ENCODE peak calls at places on chromosomes 1 and 21, in six cellular contexts. Z is astrocyte of the spinal cord, L is astrocyte, T is AG04449, P is AG09319, W is fibroblast of lung. Q is an unnamed sample.

GRCh38 chr1:229035054-229035747 is 235.7 kb upstream of the RAB4A start:
- DNase-seq in Z (no peak), L (no peak), T (no peak), P (no peak), W (no peak), Q (no peak)

GRCh38 chr1:22747021-22747734 is 36.5 kb downstream of the EPHB2 start:
- DNase-seq in Z (peak; percentile 93), L (peak; percentile 93), T (no peak), P (no peak), W (peak; percentile 96), Q (no peak)

GRCh38 chr1:226095286-226095685 is 32.8 kb downstream of the H3-3A start:
- DNase-seq in Z (no peak), L (no peak), T (no peak), P (no peak), W (no peak), Q (no peak)

GRCh38 chr1:187817782-187818181 is 989.0 kb downstream of the PLA2G4A start:
- DNase-seq in Z (no peak), L (no peak), T (no peak), P (no peak), W (no peak), Q (no peak)

GRCh38 chr1:36284061-36284460 is 22.1 kb upstream of the SH3D21 start:
- DNase-seq in Z (no peak), L (no peak), T (no peak), P (no peak), W (no peak), Q (no peak)

GRCh38 chr1:213772142-213772541 is 215.6 kb upstream of the PROX1 start:
- DNase-seq in Z (no peak), L (no peak), T (no peak), P (no peak), W (no peak), Q (no peak)

GRCh38 chr1:2345297-2346075 is 45.9 kb downstream of the MORN1 start:
- DNase-seq in Z (no peak), L (no peak), T (no peak), P (no peak), W (no peak), Q (no peak)

GRCh38 chr1:1115136-1115829 is 606 bp downstream of the C1orf159 start:
- DNase-seq in Z (no peak), L (no peak), T (no peak), P (no peak), W (no peak), Q (no peak)

GRCh38 chr21:44444286-44444931 is 10.9 kb upstream of the LRRC3 start:
- DNase-seq in Z (no peak), L (no peak), T (no peak), P (no peak), W (no peak), Q (no peak)

GRCh38 chr1:185917646-185918045 is 183.5 kb downstream of the HMCN1 start:
- DNase-seq in Z (peak; percentile 58), L (peak; percentile 33), T (no peak), P (no peak), W (peak; percentile 53), Q (peak; percentile 25)

GRCh38 chr1:105000793-105001192 is 1251.1 kb downstream of the AMY1C start:
- DNase-seq in Z (no peak), L (no peak), T (no peak), P (no peak), W (no peak), Q (no peak)

GRCh38 chr1:146007048-146007784 is 10.8 kb upstream of the TXNIP start:
- DNase-seq in Z (peak; percentile 84), L (peak; percentile 43), T (no peak), P (peak; percentile 61), W (peak; percentile 62), Q (peak; percentile 67)

GRCh38 chr1:156076609-156077429 is 5.4 kb downstream of the MEX3A start:
- DNase-seq in Z (no peak), L (no peak), T (no peak), P (no peak), W (no peak), Q (no peak)

GRCh38 chr1:86774305-86775304 is 70.2 kb downstream of the SH3GLB1 start:
- DNase-seq in Z (peak; percentile 52), L (peak; percentile 89), T (no peak), P (peak; percentile 71), W (peak; percentile 91), Q (peak; percentile 70)

GRCh38 chr1:171902527-171902926 is 61.2 kb downstream of the DNM3 start:
- DNase-seq in Z (no peak), L (no peak), T (no peak), P (no peak), W (no peak), Q (no peak)

GRCh38 chr1:33182896-33183295 is 1.1 kb upstream of the TRIM62 start:
- DNase-seq in Z (no peak), L (no peak), T (no peak), P (no peak), W (no peak), Q (no peak)

GRCh38 chr1:118692143-118692542 is 296.0 kb downstream of the TBX15 start:
- DNase-seq in Z (no peak), L (no peak), T (no peak), P (no peak), W (no peak), Q (no peak)

GRCh38 chr1:245279346-245279745 is 124.6 kb downstream of the KIF26B start:
- DNase-seq in Z (no peak), L (no peak), T (no peak), P (no peak), W (no peak), Q (no peak)

GRCh38 chr1:26912147-26912490 is 1.7 kb downstream of the NR0B2 start:
- DNase-seq in Z (no peak), L (no peak), T (no peak), P (no peak), W (no peak), Q (no peak)

GRCh38 chr21:46080171-46081021 is 17.5 kb upstream of the COL6A2 start:
- DNase-seq in Z (no peak), L (no peak), T (no peak), P (no peak), W (no peak), Q (no peak)

GRCh38 chr1:174766727-174767126 is 233.0 kb upstream of the CACYBP start:
- DNase-seq in Z (no peak), L (no peak), T (no peak), P (no peak), W (no peak), Q (no peak)

GRCh38 chr1:101959456-101959855 is 37.3 kb downstream of the OLFM3 start:
- DNase-seq in Z (no peak), L (no peak), T (no peak), P (no peak), W (no peak), Q (no peak)

GRCh38 chr21:42454221-42454570 is 41.8 kb downstream of the RSPH1 start:
- DNase-seq in Z (no peak), L (no peak), T (no peak), P (no peak), W (no peak), Q (no peak)

GRCh38 chr21:31659286-31660133 is at the start of gene SOD1:
- DNase-seq in Z (peak; percentile 92), L (peak; percentile 80), T (peak; percentile 26), P (peak; percentile 78), W (peak; percentile 88), Q (peak; percentile 68)
- TF ChIP-seq CTCF in Z (no peak), L (no peak), T (peak; percentile 11), P (no peak), W (no peak), Q (no peak)

GRCh38 chr1:85282424-85282823 is 6.0 kb upstream of the BCL10 start:
- DNase-seq in Z (no peak), L (no peak), T (no peak), P (no peak), W (no peak), Q (no peak)
- TF ChIP-seq CTCF in Z (no peak), L (peak; percentile 7), T (no peak), P (no peak), W (no peak), Q (peak; percentile 19)

GRCh38 chr1:111789077-111789476 is 33.4 kb downstream of the DDX20 start:
- DNase-seq in Z (no peak), L (no peak), T (no peak), P (no peak), W (no peak), Q (no peak)

GRCh38 chr1:111792249-111792648 is 36.5 kb downstream of the DDX20 start:
- DNase-seq in Z (no peak), L (no peak), T (no peak), P (no peak), W (no peak), Q (no peak)

GRCh38 chr1:111793896-111794295 is 38.2 kb downstream of the DDX20 start:
- DNase-seq in Z (no peak), L (no peak), T (no peak), P (no peak), W (no peak), Q (no peak)

GRCh38 chr1:111786669-111787207 is 31.0 kb downstream of the DDX20 start:
- DNase-seq in Z (no peak), L (no peak), T (no peak), P (no peak), W (no peak), Q (no peak)

GRCh38 chr1:111789666-111790316 is 34.1 kb downstream of the DDX20 start:
- DNase-seq in Z (no peak), L (peak; percentile 6), T (no peak), P (peak; percentile 41), W (peak; percentile 15), Q (peak; percentile 9)
- TF ChIP-seq CTCF in Z (no peak), L (no peak), T (no peak), P (no peak), W (no peak), Q (no peak)

GRCh38 chr1:110961902-110962301 is 1.8 kb downstream of the LRIF1 start:
- DNase-seq in Z (no peak), L (no peak), T (no peak), P (no peak), W (no peak), Q (no peak)

GRCh38 chr1:110964400-110964903 is 730 bp upstream of the LRIF1 start:
- DNase-seq in Z (no peak), L (no peak), T (no peak), P (no peak), W (no peak), Q (no peak)

GRCh38 chr1:110960777-110961420 is 2.8 kb downstream of the LRIF1 start:
- DNase-seq in Z (no peak), L (no peak), T (no peak), P (no peak), W (no peak), Q (no peak)

GRCh38 chr1:110963666-110964399 is at the start of gene LRIF1:
- DNase-seq in Z (peak; percentile 100), L (peak; percentile 98), T (peak; percentile 97), P (peak; percentile 99), W (peak; percentile 99), Q (peak; percentile 98)

DNA sequence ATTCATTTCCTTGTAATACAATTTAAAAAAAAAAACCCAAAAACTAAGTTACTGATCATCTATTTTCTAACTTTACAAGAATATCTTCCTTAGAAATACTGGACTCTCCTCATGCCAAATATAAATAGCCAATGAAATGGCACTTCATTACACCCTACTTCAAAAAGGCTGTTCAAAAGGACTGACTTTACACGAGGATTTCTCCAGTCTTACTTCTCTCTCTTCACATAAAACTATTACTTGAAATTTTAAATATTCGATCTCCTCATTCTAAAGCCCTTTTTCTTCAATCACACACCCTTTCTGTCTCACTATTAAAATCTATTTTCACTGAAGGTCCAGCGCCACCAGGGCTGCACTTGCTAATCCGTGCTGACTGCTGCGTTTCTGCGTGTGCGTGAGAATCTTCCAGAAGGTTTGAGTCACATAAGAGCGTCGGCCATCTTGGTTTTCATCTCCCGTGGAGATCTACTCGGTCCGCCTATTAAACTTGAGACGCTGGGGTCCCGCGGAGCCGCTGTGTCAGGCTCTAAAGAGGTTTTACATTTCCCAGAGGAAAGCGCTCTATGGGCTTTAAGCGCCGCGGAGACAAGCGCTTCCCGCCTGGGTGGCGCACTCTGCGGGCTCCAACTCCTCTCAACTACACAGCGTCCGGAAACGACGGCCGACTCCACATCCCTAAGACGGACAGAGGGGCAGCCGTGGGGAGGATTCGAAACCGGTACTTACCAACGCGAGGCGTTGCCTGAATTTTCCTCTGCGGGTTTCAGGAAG is 643 bp downstream of the LRIF1 start:
- DNase-seq in Z (peak; percentile 89), L (peak; percentile 76), T (peak; percentile 46), P (peak; percentile 67), W (peak; percentile 83), Q (peak; percentile 44)
- TF ChIP-seq CTCF in Z (peak; percentile 6), L (no peak), T (peak; percentile 27), P (no peak), W (no peak), Q (no peak)